ENCODE peak calls at places on chromosomes 7 and 10, in five cellular contexts. One of them, this sample, is unnamed.

GRCh38 chr10:89563861-89564478 is 28.6 kb upstream of the SLC16A12 start:
- DNase-seq in fibroblast of pulmonary artery: peak
- DNase-seq in lower lobe of right lung: no peak
- DNase-seq in choroid plexus epithelial cell: peak
- DNase-seq in AG04450: no peak
- DNase-seq in this sample: peak

GRCh38 chr7:158818325-158819213 is 10.7 kb downstream of the ESYT2 start:
- DNase-seq in lower lobe of right lung: peak
- DNase-seq in AG04450: peak
- DNase-seq in choroid plexus epithelial cell: peak
- DNase-seq in fibroblast of pulmonary artery: peak
- DNase-seq in this sample: peak

GRCh38 chr10:61040399-61041016 is 96.5 kb upstream of the RHOBTB1 start:
- DNase-seq in AG04450: no peak
- DNase-seq in lower lobe of right lung: peak
- DNase-seq in choroid plexus epithelial cell: no peak
- DNase-seq in fibroblast of pulmonary artery: no peak
- DNase-seq in this sample: no peak

GRCh38 chr7:105963038-105963667 is at the start of gene CDHR3:
- DNase-seq in fibroblast of pulmonary artery: no peak
- DNase-seq in choroid plexus epithelial cell: no peak
- DNase-seq in AG04450: no peak
- DNase-seq in lower lobe of right lung: no peak
- DNase-seq in this sample: no peak

GRCh38 chr7:156606618-156607331 is 33.8 kb upstream of the RNF32 start:
- DNase-seq in choroid plexus epithelial cell: no peak
- DNase-seq in lower lobe of right lung: no peak
- DNase-seq in fibroblast of pulmonary artery: no peak
- DNase-seq in AG04450: no peak
- DNase-seq in this sample: no peak

GRCh38 chr7:150466477-150466876 is 16.0 kb downstream of the GIMAP8 start:
- DNase-seq in fibroblast of pulmonary artery: no peak
- DNase-seq in AG04450: no peak
- DNase-seq in choroid plexus epithelial cell: no peak
- DNase-seq in lower lobe of right lung: no peak
- DNase-seq in this sample: no peak

GRCh38 chr10:127852456-127852855 is 40.3 kb downstream of the CLRN3 start:
- DNase-seq in AG04450: no peak
- DNase-seq in fibroblast of pulmonary artery: no peak
- DNase-seq in choroid plexus epithelial cell: no peak
- DNase-seq in lower lobe of right lung: no peak
- DNase-seq in this sample: no peak

GRCh38 chr10:86632009-86632800 is 22.1 kb upstream of the OPN4 start:
- DNase-seq in choroid plexus epithelial cell: no peak
- DNase-seq in AG04450: no peak
- DNase-seq in fibroblast of pulmonary artery: no peak
- DNase-seq in lower lobe of right lung: no peak
- DNase-seq in this sample: no peak

DNA sequence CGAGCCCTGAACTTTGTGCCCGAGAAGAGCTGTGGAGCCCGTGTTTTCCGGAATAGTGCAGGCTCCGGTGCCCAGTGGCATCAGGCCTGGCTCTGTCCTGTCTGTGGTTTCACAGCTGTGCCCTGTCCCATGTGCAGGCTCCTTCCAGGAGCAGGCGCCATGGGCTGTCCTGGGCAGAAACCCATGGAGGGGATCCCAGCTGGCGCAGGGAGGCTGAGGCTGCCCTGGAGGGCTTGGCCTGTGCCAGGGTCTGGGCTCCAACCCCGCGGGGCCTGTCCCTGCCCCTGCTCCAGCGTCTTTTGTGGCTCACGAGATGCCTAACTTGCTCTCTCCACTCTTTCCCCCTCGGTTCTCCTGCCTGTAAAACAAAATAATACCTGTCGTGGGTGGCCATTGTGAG is 23.3 kb upstream of the CRHR2 start:
- DNase-seq in AG04450: no peak
- DNase-seq in fibroblast of pulmonary artery: no peak
- DNase-seq in choroid plexus epithelial cell: no peak
- DNase-seq in lower lobe of right lung: no peak
- DNase-seq in this sample: no peak
- H3K4me3 ChIP-seq in AG04450: no peak
- H3K4me3 ChIP-seq in fibroblast of pulmonary artery: no peak
- H3K4me3 ChIP-seq in choroid plexus epithelial cell: no peak
- H3K4me3 ChIP-seq in lower lobe of right lung: no peak
- H3K4me3 ChIP-seq in this sample: no peak

GRCh38 chr7:14394786-14395185 is 405.3 kb upstream of the ETV1 start:
- DNase-seq in fibroblast of pulmonary artery: no peak
- DNase-seq in lower lobe of right lung: no peak
- DNase-seq in AG04450: no peak
- DNase-seq in choroid plexus epithelial cell: no peak
- DNase-seq in this sample: no peak

GRCh38 chr7:14385074-14385473 is 395.6 kb upstream of the ETV1 start:
- DNase-seq in fibroblast of pulmonary artery: no peak
- DNase-seq in AG04450: no peak
- DNase-seq in choroid plexus epithelial cell: no peak
- DNase-seq in lower lobe of right lung: no peak
- DNase-seq in this sample: no peak

GRCh38 chr7:14389052-14389988 is 399.9 kb upstream of the ETV1 start:
- DNase-seq in lower lobe of right lung: no peak
- DNase-seq in fibroblast of pulmonary artery: no peak
- DNase-seq in choroid plexus epithelial cell: no peak
- DNase-seq in AG04450: no peak
- DNase-seq in this sample: no peak
- TF ChIP-seq CTCF in lower lobe of right lung: no peak
- TF ChIP-seq CTCF in fibroblast of pulmonary artery: no peak
- TF ChIP-seq CTCF in choroid plexus epithelial cell: no peak
- TF ChIP-seq CTCF in AG04450: no peak
- TF ChIP-seq CTCF in this sample: no peak

GRCh38 chr10:92559051-92559450 is 14.8 kb downstream of the IDE start:
- DNase-seq in lower lobe of right lung: no peak
- DNase-seq in choroid plexus epithelial cell: no peak
- DNase-seq in AG04450: no peak
- DNase-seq in fibroblast of pulmonary artery: no peak
- DNase-seq in this sample: no peak
- H3K4me3 ChIP-seq in lower lobe of right lung: no peak
- H3K4me3 ChIP-seq in choroid plexus epithelial cell: no peak
- H3K4me3 ChIP-seq in AG04450: no peak
- H3K4me3 ChIP-seq in fibroblast of pulmonary artery: no peak
- H3K4me3 ChIP-seq in this sample: no peak

DNA sequence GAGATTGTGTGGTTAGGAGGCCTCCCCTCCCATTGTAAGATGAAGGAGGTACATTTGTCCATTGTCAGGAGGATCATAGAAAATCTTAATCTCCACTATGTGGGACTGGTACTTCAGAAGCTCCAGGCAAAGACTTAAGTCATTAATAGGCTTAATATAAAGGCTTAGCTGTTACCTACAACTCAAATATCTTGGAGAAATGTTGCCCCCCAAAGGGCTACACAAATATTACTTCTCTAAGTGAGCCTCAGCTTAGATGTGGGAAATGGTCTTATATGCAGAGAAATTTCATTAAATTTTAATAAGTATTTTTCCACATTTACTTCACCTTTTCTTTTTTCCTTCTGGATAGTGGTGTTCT is 27.2 kb downstream of the TAS2R41 start:
- DNase-seq in lower lobe of right lung: no peak
- DNase-seq in fibroblast of pulmonary artery: peak
- DNase-seq in choroid plexus epithelial cell: peak
- DNase-seq in AG04450: no peak
- DNase-seq in this sample: no peak
- TF ChIP-seq CTCF in lower lobe of right lung: peak
- TF ChIP-seq CTCF in fibroblast of pulmonary artery: peak
- TF ChIP-seq CTCF in choroid plexus epithelial cell: peak
- TF ChIP-seq CTCF in AG04450: peak
- TF ChIP-seq CTCF in this sample: no peak

GRCh38 chr7:55018361-55019328 is at the start of gene EGFR:
- DNase-seq in choroid plexus epithelial cell: peak
- DNase-seq in AG04450: peak
- DNase-seq in lower lobe of right lung: peak
- DNase-seq in fibroblast of pulmonary artery: peak
- DNase-seq in this sample: peak
- H3K4me3 ChIP-seq in choroid plexus epithelial cell: peak
- H3K4me3 ChIP-seq in AG04450: peak
- H3K4me3 ChIP-seq in lower lobe of right lung: peak
- H3K4me3 ChIP-seq in fibroblast of pulmonary artery: peak
- H3K4me3 ChIP-seq in this sample: peak

This sample was measured in cardiac fibroblast.